ENCODE peak calls at places on chromosomes 4 and X, in eight cellular contexts. A, O, V, Y, X, Z, G and R are unnamed samples.

GRCh38 chrX:139739138-139739537 is 31.2 kb upstream of the MCF2 start:
- DNase-seq in A (no peak), O (no peak), V (no peak), Y (no peak), X (peak), Z (no peak), G (no peak), R (no peak)

GRCh38 chr4:98448923-98449322 is 187.7 kb downstream of the RAP1GDS1 start:
- DNase-seq in A (no peak), O (no peak), V (no peak), Y (peak), X (no peak), Z (no peak), G (no peak), R (no peak)

GRCh38 chrX:349196-349595 is 30.6 kb upstream of the GTPBP6 start:
- DNase-seq in A (no peak), O (no peak), V (no peak), Y (peak), X (no peak), Z (no peak), G (no peak), R (no peak)

GRCh38 chr4:94453534-94453963 is 1.8 kb downstream of the PDLIM5 start:
- DNase-seq in A (no peak), O (no peak), V (no peak), Y (no peak), X (no peak), Z (no peak), G (no peak), R (no peak)

GRCh38 chr4:82704156-82704555 is 94.4 kb downstream of the SCD5 start:
- DNase-seq in A (no peak), O (no peak), V (no peak), Y (no peak), X (peak), Z (no peak), G (no peak), R (peak)

GRCh38 chr4:106062452-106062875 is 167.2 kb downstream of the NPNT start:
- DNase-seq in A (no peak), O (no peak), V (no peak), Y (no peak), X (peak), Z (peak), G (no peak), R (no peak)

GRCh38 chr4:113975578-113975977 is 3.9 kb downstream of the ARSJ start:
- DNase-seq in A (no peak), O (no peak), V (no peak), Y (no peak), X (no peak), Z (no peak), G (no peak), R (no peak)

GRCh38 chr4:16443504-16444088 is 217.3 kb upstream of the TAPT1 start:
- DNase-seq in A (no peak), O (no peak), V (no peak), Y (peak), X (peak), Z (no peak), G (no peak), R (peak)

GRCh38 chr4:93183589-93183988 is 645.0 kb upstream of the ATOH1 start:
- DNase-seq in A (no peak), O (no peak), V (no peak), Y (peak), X (no peak), Z (no peak), G (no peak), R (no peak)

GRCh38 chr4:80197132-80197573 is at the start of gene PRDM8:
- DNase-seq in A (no peak), O (no peak), V (no peak), Y (no peak), X (peak), Z (no peak), G (peak), R (no peak)

GRCh38 chr4:18051281-18051680 is 29.7 kb upstream of the LCORL start:
- DNase-seq in A (no peak), O (no peak), V (no peak), Y (no peak), X (no peak), Z (no peak), G (no peak), R (peak)

GRCh38 chrX:17596546-17597205 is 140.6 kb upstream of the SCML1 start:
- DNase-seq in A (no peak), O (no peak), V (no peak), Y (no peak), X (no peak), Z (no peak), G (no peak), R (no peak)

GRCh38 chrX:150688911-150689451 is 4.2 kb upstream of the MTMR1 start:
- DNase-seq in A (no peak), O (no peak), V (no peak), Y (no peak), X (peak), Z (peak), G (no peak), R (peak)

GRCh38 chrX:43836435-43837184 is 45.6 kb downstream of the MAOB start:
- DNase-seq in A (no peak), O (no peak), V (no peak), Y (peak), X (peak), Z (no peak), G (no peak), R (no peak)

GRCh38 chr4:77355731-77356130 is 198.7 kb downstream of the CCNG2 start:
- DNase-seq in A (no peak), O (no peak), V (no peak), Y (no peak), X (no peak), Z (no peak), G (no peak), R (no peak)

GRCh38 chr4:47814896-47815295 is 23.0 kb downstream of the CORIN start:
- DNase-seq in A (no peak), O (no peak), V (no peak), Y (no peak), X (peak), Z (no peak), G (no peak), R (no peak)